ENCODE peak calls at places on chromosome 16, in six cellular contexts. E is osteocyte; D is stimulated activated CD4-positive, alpha-beta T cell treated with anti-CD3 and anti-CD28 coated beads, TNF-alpha, amount 100 ng/mL, for 1 hour; R is fibroblast of the conjunctiva; C is mesothelial cell of epicardium; M is GM13977. H is an unnamed sample.
A peak's percentile ranks its signal among the peaks of the same experiment; 100 is the strongest.

GRCh38 chr16:56742030-56742984 is 12.4 kb downstream of the NUP93 start:
- DNase-seq in E (no peak), D (no peak), R (peak; percentile 55), C (no peak), M (no peak), H (peak; percentile 64)

GRCh38 chr16:970766-971581 is at the start of gene LMF1:
- DNase-seq in E (peak; percentile 98), D (peak; percentile 90), R (peak; percentile 82), C (peak; percentile 93), M (peak; percentile 100), H (peak; percentile 93)

GRCh38 chr16:1534021-1535020 is 855 bp downstream of the TMEM204 start:
- DNase-seq in E (no peak), D (no peak), R (no peak), C (no peak), M (no peak), H (peak; percentile 49)

GRCh38 chr16:12262454-12263180 is 286.1 kb downstream of the SNX29 start:
- DNase-seq in E (no peak), D (no peak), R (no peak), C (no peak), M (no peak), H (no peak)

GRCh38 chr16:85785927-85786326 is 13.4 kb downstream of the EMC8 start:
- DNase-seq in E (no peak), D (no peak), R (no peak), C (no peak), M (no peak), H (no peak)

GRCh38 chr16:266258-267164 is 9.2 kb downstream of the RGS11 start:
- DNase-seq in E (no peak), D (no peak), R (no peak), C (no peak), M (no peak), H (no peak)

GRCh38 chr16:89046491-89046890 is 47.2 kb upstream of the ACSF3 start:
- DNase-seq in E (no peak), D (no peak), R (no peak), C (no peak), M (no peak), H (no peak)

GRCh38 chr16:83574388-83574787 is 233.4 kb upstream of the HSBP1 start:
- DNase-seq in E (no peak), D (no peak), R (no peak), C (no peak), M (no peak), H (no peak)

GRCh38 chr16:80788016-80788415 is 16.4 kb downstream of the CDYL2 start:
- DNase-seq in E (no peak), D (no peak), R (no peak), C (no peak), M (no peak), H (no peak)